ENCODE peak calls at places on chromosomes 5 and 9, in eight cellular contexts. J is gastrocnemius medialis, X is astrocyte of the cerebellum, G is lower leg skin, F is choroid plexus epithelial cell, Q is esophagus squamous epithelium, W is epithelial cell of proximal tubule, Z is suprapubic skin. E is an unnamed sample.

GRCh38 chr9:105291422-105291859 is 47.0 kb downstream of the SLC44A1 start:
- DNase-seq in Q (no peak), J (no peak), X (no peak), Z (no peak), F (no peak), G (no peak), W (no peak), E (peak)

GRCh38 chr9:137913132-137913531 is 35.5 kb downstream of the CACNA1B start:
- DNase-seq in G (peak), F (no peak), Z (no peak), X (no peak), J (no peak), Q (no peak), W (no peak), E (no peak)

GRCh38 chr9:79120533-79121315 is 451.0 kb upstream of the TLE4 start:
- DNase-seq in J (no peak), G (no peak), X (no peak), Z (no peak), W (no peak), F (peak), Q (no peak), E (no peak)

GRCh38 chr9:95193480-95193879 is 124.0 kb downstream of the FANCC start:
- DNase-seq in W (no peak), G (no peak), Z (no peak), F (no peak), X (no peak), J (no peak), Q (no peak), E (no peak)

GRCh38 chr5:120615967-120616645 is 152.0 kb downstream of the PRR16 start:
- DNase-seq in Z (no peak), W (peak), G (no peak), Q (no peak), F (peak), J (no peak), X (peak), E (peak)

GRCh38 chr5:151427258-151427657 is 20.1 kb upstream of the SLC36A1 start:
- DNase-seq in X (no peak), G (no peak), F (no peak), J (no peak), W (no peak), Q (no peak), Z (no peak), E (no peak)

GRCh38 chr9:131019387-131020239 is 10.6 kb downstream of the LAMC3 start:
- DNase-seq in J (no peak), Z (peak), Q (no peak), F (no peak), X (no peak), G (peak), W (no peak), E (peak)

GRCh38 chr5:54719384-54720306 is 202.1 kb downstream of the SNX18 start:
- DNase-seq in Z (no peak), G (no peak), J (no peak), Q (no peak), W (no peak), X (peak), F (peak), E (peak)

GRCh38 chr9:35972093-35972492 is 14.1 kb upstream of the OR2S2 start:
- DNase-seq in G (no peak), X (no peak), J (no peak), Q (no peak), F (no peak), W (no peak), Z (no peak), E (no peak)

GRCh38 chr9:15837079-15837679 is 284.3 kb downstream of the CCDC171 start:
- DNase-seq in J (no peak), Q (no peak), G (no peak), W (peak), X (peak), F (peak), Z (no peak), E (peak)

GRCh38 chr9:93130861-93131481 is 3.1 kb downstream of the NINJ1 start:
- DNase-seq in J (no peak), X (no peak), Z (peak), G (no peak), W (no peak), Q (no peak), F (no peak), E (no peak)

GRCh38 chr5:80804332-80804731 is 149.5 kb upstream of the DHFR start:
- DNase-seq in X (no peak), Q (no peak), F (peak), J (no peak), Z (no peak), W (no peak), G (no peak), E (no peak)

GRCh38 chr5:150264667-150265603 is 24.6 kb downstream of the CAMK2A start:
- DNase-seq in X (no peak), F (no peak), Q (no peak), G (no peak), W (no peak), Z (no peak), J (no peak), E (no peak)

GRCh38 chr5:135606431-135606830 is 27.6 kb upstream of the CXCL14 start:
- DNase-seq in Q (no peak), X (no peak), G (peak), Z (no peak), J (no peak), F (no peak), W (no peak), E (no peak)

GRCh38 chr5:104186510-104186909 is 623.9 kb upstream of the NUDT12 start:
- DNase-seq in Q (no peak), J (no peak), Z (no peak), X (no peak), F (no peak), G (peak), W (no peak), E (no peak)

GRCh38 chr5:1796371-1797108 is 3.1 kb downstream of the MRPL36 start:
- DNase-seq in X (no peak), Z (peak), Q (no peak), W (no peak), F (no peak), G (no peak), J (no peak), E (no peak)

GRCh38 chr5:42951847-42952411 is 88.2 kb downstream of the ANXA2R start:
- DNase-seq in Q (no peak), J (no peak), X (peak), F (peak), G (peak), W (no peak), Z (no peak), E (peak)

GRCh38 chr5:82396871-82397514 is 118.8 kb upstream of the RPS23 start:
- DNase-seq in Q (no peak), J (peak), X (peak), F (peak), W (peak), G (peak), Z (peak), E (peak)

GRCh38 chr9:26946753-26947727 is at the start of gene PLAA:
- DNase-seq in Z (peak), F (peak), J (peak), W (peak), X (peak), Q (peak), G (peak), E (peak)

GRCh38 chr9:123654218-123654617 is 275.7 kb downstream of the DENND1A start:
- DNase-seq in Z (no peak), F (no peak), X (no peak), Q (no peak), W (no peak), G (no peak), J (no peak), E (no peak)

GRCh38 chr9:123225374-123225813 is 43.0 kb downstream of the STRBP start:
- DNase-seq in F (peak), Z (no peak), Q (no peak), X (peak), G (no peak), W (peak), J (no peak), E (peak)

GRCh38 chr9:92140074-92140753 is 25.0 kb upstream of the SPTLC1 start:
- DNase-seq in G (peak), Z (peak), Q (peak), W (no peak), F (peak), X (peak), J (peak), E (peak)

GRCh38 chr9:97500263-97500662 is 1.2 kb upstream of the TMOD1 start:
- DNase-seq in F (no peak), Z (no peak), Q (no peak), G (no peak), J (no peak), W (no peak), X (no peak), E (no peak)

GRCh38 chr5:135230326-135230925 is 168.6 kb downstream of the MACROH2A1 start:
- DNase-seq in G (no peak), F (peak), Q (no peak), X (peak), W (no peak), Z (no peak), J (peak), E (peak)

GRCh38 chr5:35478856-35479682 is 138.6 kb upstream of the SPEF2 start:
- DNase-seq in X (peak), Z (no peak), F (peak), Q (no peak), W (peak), G (no peak), J (no peak), E (peak)

GRCh38 chr9:136572003-136572595 is 26.3 kb upstream of the NOTCH1 start:
- DNase-seq in W (peak), G (no peak), Z (no peak), F (peak), Q (no peak), J (no peak), X (peak), E (no peak)

GRCh38 chr5:169647566-169647965 is 10.5 kb downstream of the DOCK2 start:
- DNase-seq in Q (no peak), F (peak), W (no peak), G (no peak), J (no peak), X (no peak), Z (no peak), E (no peak)

GRCh38 chr5:151451626-151452520 is 4.5 kb downstream of the SLC36A1 start:
- DNase-seq in Z (no peak), X (peak), W (no peak), Q (no peak), G (peak), J (no peak), F (peak), E (peak)

GRCh38 chr9:137095664-137096517 is 9.1 kb downstream of the MAN1B1 start:
- DNase-seq in X (no peak), F (no peak), W (no peak), G (no peak), Q (no peak), J (no peak), Z (no peak), E (no peak)

GRCh38 chr5:168117469-168117868 is 174.0 kb upstream of the WWC1 start:
- DNase-seq in G (no peak), Z (no peak), Q (no peak), F (no peak), J (no peak), W (no peak), X (no peak), E (no peak)

GRCh38 chr9:134065720-134066419 is 2.0 kb downstream of the BRD3 start:
- DNase-seq in Q (no peak), G (peak), J (peak), Z (peak), X (no peak), F (peak), W (no peak), E (peak)

GRCh38 chr5:135822959-135823358 is 11.5 kb upstream of the SLC25A48 start:
- DNase-seq in F (no peak), G (peak), X (no peak), Q (no peak), W (no peak), Z (no peak), J (no peak), E (no peak)

GRCh38 chr5:27592231-27592630 is 553.8 kb upstream of the CDH9 start:
- DNase-seq in F (peak), X (peak), W (peak), Z (no peak), G (no peak), J (no peak), Q (no peak), E (peak)

GRCh38 chr5:32095261-32095671 is 78.9 kb downstream of the GOLPH3 start:
- DNase-seq in Q (no peak), F (peak), X (no peak), J (no peak), G (peak), W (no peak), Z (no peak), E (no peak)

GRCh38 chr5:71695561-71695960 is 23.5 kb upstream of the CARTPT start:
- DNase-seq in Z (no peak), W (no peak), G (no peak), X (no peak), F (peak), J (no peak), Q (no peak), E (no peak)

GRCh38 chr5:179534431-179534830 is 15.9 kb upstream of the RUFY1 start:
- DNase-seq in G (no peak), W (no peak), F (no peak), Q (no peak), X (no peak), J (no peak), Z (no peak), E (no peak)

GRCh38 chr5:54651482-54652076 is 134.0 kb downstream of the SNX18 start:
- DNase-seq in X (no peak), Q (no peak), Z (peak), W (peak), J (peak), G (peak), F (no peak), E (peak)

GRCh38 chr9:106356924-106357323 is 506.0 kb upstream of the ZNF462 start:
- DNase-seq in G (no peak), Q (no peak), W (no peak), J (no peak), Z (no peak), F (no peak), X (no peak), E (no peak)

GRCh38 chr9:21326526-21327139 is 8.6 kb downstream of the KLHL9 start:
- DNase-seq in Z (no peak), G (no peak), X (peak), W (no peak), Q (no peak), J (no peak), F (peak), E (peak)

GRCh38 chr5:149128023-149128875 is 13.0 kb upstream of the ABLIM3 start:
- DNase-seq in Q (no peak), W (no peak), X (no peak), J (no peak), G (no peak), F (peak), Z (no peak), E (peak)

GRCh38 chr9:120869360-120869687 is 7.7 kb downstream of the PHF19 start:
- DNase-seq in F (no peak), J (no peak), G (no peak), Z (no peak), Q (no peak), W (no peak), X (no peak), E (no peak)

GRCh38 chr9:120869726-120870125 is 7.3 kb downstream of the PHF19 start:
- DNase-seq in Q (no peak), J (no peak), F (no peak), W (no peak), X (no peak), Z (no peak), G (peak), E (no peak)

GRCh38 chr9:120867676-120868338 is 9.2 kb downstream of the PHF19 start:
- DNase-seq in X (no peak), Q (no peak), F (no peak), J (no peak), G (no peak), Z (no peak), W (no peak), E (no peak)

GRCh38 chr9:120868676-120869359 is 8.2 kb downstream of the PHF19 start:
- DNase-seq in G (peak), J (peak), Z (peak), W (peak), X (peak), Q (peak), F (peak), E (peak)

GRCh38 chr9:120868339-120868675 is 8.7 kb downstream of the PHF19 start:
- DNase-seq in Z (no peak), J (no peak), G (no peak), Q (no peak), X (peak), F (peak), W (no peak), E (peak)
- H3K4me3 ChIP-seq in Z (peak), J (peak), G (no peak), Q (peak), X (peak), F (peak), W (peak), E (peak)

GRCh38 chr5:173633304-173633703 is 16.9 kb upstream of the BOD1 start:
- DNase-seq in X (no peak), J (no peak), W (no peak), Q (no peak), Z (no peak), G (peak), F (no peak), E (no peak)

GRCh38 chr5:173631478-173631877 is 15.0 kb upstream of the BOD1 start:
- DNase-seq in Q (no peak), X (no peak), Z (no peak), F (no peak), W (no peak), J (no peak), G (no peak), E (no peak)

GRCh38 chr5:173637340-173637739 is 20.9 kb upstream of the BOD1 start:
- DNase-seq in X (no peak), J (no peak), G (peak), Z (no peak), W (no peak), Q (no peak), F (no peak), E (no peak)

GRCh38 chr5:173638126-173638525 is 21.7 kb upstream of the BOD1 start:
- DNase-seq in X (no peak), F (no peak), W (no peak), Z (no peak), Q (no peak), J (no peak), G (peak), E (no peak)

GRCh38 chr5:173634465-173634983 is 18.1 kb upstream of the BOD1 start:
- DNase-seq in J (no peak), X (no peak), F (no peak), G (peak), Z (no peak), W (no peak), Q (no peak), E (no peak)
- TF ChIP-seq CTCF in J (no peak), X (no peak), F (no peak), G (no peak), Z (no peak), W (no peak), Q (no peak), E (no peak)

DNA sequence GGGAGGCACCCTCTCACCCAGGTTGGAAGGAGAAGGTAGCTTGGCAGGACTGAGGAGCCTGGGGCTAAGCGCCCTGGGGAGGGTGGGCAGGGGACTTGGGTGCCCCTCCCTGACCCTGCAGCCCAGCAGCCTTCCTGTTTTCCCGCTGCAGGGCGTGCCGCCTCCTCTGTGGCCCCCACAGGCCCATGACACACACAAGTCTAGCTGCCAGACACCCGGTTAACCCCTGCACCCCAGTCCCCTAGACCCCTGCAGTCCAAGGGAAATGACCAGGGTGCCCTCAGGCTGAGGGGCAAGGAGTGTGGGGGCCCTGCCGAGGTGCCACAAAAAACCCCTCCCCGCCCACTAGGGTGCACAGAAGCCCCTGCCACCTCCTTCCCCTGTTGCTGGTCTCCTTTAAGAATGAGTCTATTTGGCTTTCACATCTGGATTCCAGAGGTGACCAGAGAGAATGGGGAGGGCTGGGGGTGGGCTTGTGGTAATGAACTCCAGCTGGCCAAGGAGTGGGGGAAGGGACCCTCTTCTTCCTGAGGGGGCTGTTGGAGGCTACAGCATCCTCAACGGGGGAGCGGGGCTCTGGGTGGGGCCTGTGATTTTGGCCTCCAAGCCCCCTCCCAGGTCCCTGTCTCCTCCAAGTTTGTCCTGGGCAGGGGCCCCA is 32.9 kb downstream of the GOLGA2 start:
- DNase-seq in W (no peak), G (peak), X (no peak), J (peak), Q (no peak), Z (no peak), F (no peak), E (peak)
- H3K4me3 ChIP-seq in W (no peak), G (no peak), X (no peak), J (no peak), Q (no peak), Z (peak), F (no peak), E (no peak)

DNA sequence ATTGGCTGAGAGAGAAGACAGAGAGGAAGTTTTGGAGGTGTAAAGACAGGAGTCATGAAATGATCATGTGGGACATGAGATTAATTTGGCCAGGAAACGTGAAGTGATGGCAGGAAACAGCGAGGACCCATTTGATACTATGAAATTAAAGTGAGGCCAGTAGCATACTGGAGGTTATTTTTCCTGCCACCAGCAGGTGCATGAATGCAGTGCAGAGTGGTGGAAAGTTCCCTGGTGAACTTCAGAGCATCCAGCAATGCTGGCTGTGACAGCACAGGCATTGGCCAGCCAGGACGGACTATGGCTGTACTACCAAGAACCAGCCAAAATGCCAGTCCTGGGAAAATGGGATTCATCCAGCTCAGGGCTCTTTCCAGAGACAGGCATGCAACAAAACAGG is 152.2 kb downstream of the SYK start:
- DNase-seq in F (no peak), X (no peak), G (peak), Q (no peak), Z (no peak), W (no peak), J (no peak), E (no peak)
- TF ChIP-seq CTCF in F (no peak), X (no peak), G (no peak), Q (no peak), Z (no peak), W (peak), J (no peak), E (no peak)

E was measured in fibroblast of mammary gland.